ENCODE peak calls at places on chromosomes 1 and 21, in five cellular contexts. V is SK-N-SH, X is HCT116, W is MM.1S, J is GM23338. G is an unnamed sample. For H3K9me2, the result is how much of the 10 kb centered on the place peaks cover.

GRCh38 chr21:42443876-42444744 is 40.4 kb downstream of the UBASH3A start:
- DNase-seq in V (no peak), X (no peak), W (no peak), J (no peak), G (no peak)

GRCh38 chr1:227886993-227887696 is 60.6 kb downstream of the WNT9A start:
- DNase-seq in V (peak), X (no peak), W (no peak), J (peak), G (peak)

GRCh38 chr1:156767879-156768608 is 709 bp downstream of the PRCC start:
- DNase-seq in V (peak), X (no peak), W (peak), J (peak), G (peak)

GRCh38 chr1:236451796-236452373 is 57.8 kb downstream of the EDARADD start:
- DNase-seq in V (peak), X (peak), W (no peak), J (peak), G (no peak)

GRCh38 chr1:31923905-31924304 is 14.3 kb downstream of the PTP4A2 start:
- DNase-seq in V (no peak), X (no peak), W (no peak), J (no peak), G (no peak)

GRCh38 chr1:53390261-53390660 is 62.4 kb upstream of the LRP8 start:
- DNase-seq in V (no peak), X (no peak), W (no peak), J (no peak), G (no peak)

GRCh38 chr1:234696986-234697385 is 87.0 kb upstream of the IRF2BP2 start:
- DNase-seq in V (no peak), X (no peak), W (no peak), J (no peak), G (no peak)

GRCh38 chr1:6209661-6210605 is 4.0 kb downstream of the RNF207 start:
- DNase-seq in V (peak), X (no peak), W (no peak), J (peak), G (no peak)

GRCh38 chr1:180468311-180468710 is 34.1 kb downstream of the ACBD6 start:
- DNase-seq in V (no peak), X (no peak), W (no peak), J (no peak), G (no peak)

GRCh38 chr1:216903389-216903754 is 180.1 kb upstream of the ESRRG start:
- DNase-seq in V (no peak), X (no peak), W (no peak), J (no peak), G (peak)

GRCh38 chr1:219090618-219091017 is 83.1 kb upstream of the LYPLAL1 start:
- DNase-seq in V (no peak), X (no peak), W (peak), J (no peak), G (no peak)

GRCh38 chr1:239560921-239561320 is 174.6 kb downstream of the CHRM3 start:
- DNase-seq in V (no peak), X (no peak), W (no peak), J (no peak), G (no peak)

GRCh38 chr1:16067127-16067768 is 6.2 kb downstream of the FAM131C start:
- DNase-seq in V (peak), X (no peak), W (no peak), J (peak), G (peak)

GRCh38 chr1:36765785-36766300 is 268.5 kb downstream of the GRIK3 start:
- DNase-seq in V (no peak), X (no peak), W (no peak), J (no peak), G (no peak)

GRCh38 chr1:180167721-180168467 is 13.2 kb downstream of the QSOX1 start:
- DNase-seq in V (no peak), X (peak), W (no peak), J (peak), G (peak)

GRCh38 chr1:102628008-102628736 is 480.1 kb downstream of the COL11A1 start:
- DNase-seq in V (peak), X (no peak), W (no peak), J (no peak), G (peak)

GRCh38 chr1:228552596-228553176 is 65.5 kb downstream of the RNF187 start:
- DNase-seq in V (no peak), X (no peak), W (no peak), J (no peak), G (no peak)

GRCh38 chr1:53047737-53048344 is 14.2 kb upstream of the PODN start:
- DNase-seq in V (no peak), X (no peak), W (no peak), J (no peak), G (no peak)

DNA sequence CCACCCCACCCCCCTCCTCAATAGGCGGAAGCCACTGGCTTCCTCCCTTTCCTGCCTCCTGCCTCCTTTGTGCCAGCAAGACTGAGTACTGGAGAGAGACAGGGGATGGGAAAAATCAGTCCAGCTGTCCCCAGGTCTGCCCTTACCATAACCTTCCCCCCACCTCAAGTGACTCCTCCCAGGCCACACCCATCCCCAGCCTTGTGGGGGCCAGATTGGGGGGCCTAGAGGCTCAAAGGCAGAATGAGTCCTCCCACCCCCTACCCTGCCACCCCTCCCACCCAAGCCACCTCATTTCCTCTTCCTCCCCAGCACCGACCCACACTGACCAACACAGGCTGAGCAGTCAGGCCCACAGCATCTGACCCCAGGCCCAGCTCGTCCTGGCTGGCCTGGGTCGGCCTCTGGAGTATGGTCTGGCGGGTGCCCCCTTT is at the start of gene TIE1:
- DNase-seq in V (no peak), X (no peak), W (no peak), J (no peak), G (no peak)
- H2AFZ ChIP-seq in V (no peak), X (no peak), W (no peak), J (peak), G (no peak)

GRCh38 chr1:159864262-159864661 is 1.8 kb upstream of the VSIG8 start:
- DNase-seq in V (no peak), X (no peak), W (no peak), J (no peak), G (no peak)
- H3K9me2 ChIP-seq in V (under half), X (under half), W (under half), J (under half), G (under half)

GRCh38 chr1:198788561-198789064 is 149.8 kb downstream of the PTPRC start:
- DNase-seq in V (peak), X (no peak), W (no peak), J (peak), G (peak)
- TF ChIP-seq CTCF in V (peak), X (peak), W (peak), J (peak), G (peak)

DNA sequence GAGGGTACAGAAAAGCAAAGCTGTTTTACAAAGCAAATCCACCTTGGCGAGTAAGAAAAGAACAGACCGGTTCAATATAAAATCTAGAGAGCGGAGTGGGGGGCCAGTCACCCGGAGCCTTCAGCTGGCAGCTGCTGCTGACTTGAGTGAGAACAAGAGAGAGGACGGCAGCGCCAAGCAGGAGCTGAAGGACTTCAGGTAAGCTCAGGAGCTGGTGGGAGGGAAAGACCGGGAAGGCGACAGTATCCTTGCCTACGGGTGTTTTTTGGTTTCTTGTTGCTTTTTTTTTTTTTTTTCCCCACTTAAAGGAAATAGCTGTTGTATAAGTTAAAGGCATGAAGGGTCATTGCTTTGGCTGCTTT is 82.6 kb downstream of the PRDM2 start:
- DNase-seq in V (no peak), X (no peak), W (no peak), J (no peak), G (no peak)
- H2AFZ ChIP-seq in V (no peak), X (no peak), W (no peak), J (no peak), G (no peak)

GRCh38 chr1:26993237-26994019 is at the start of gene TRNP1:
- DNase-seq in V (peak), X (no peak), W (peak), J (peak), G (peak)

GRCh38 chr1:26996665-26997064 is 3.2 kb downstream of the TRNP1 start:
- DNase-seq in V (no peak), X (no peak), W (no peak), J (peak), G (no peak)

GRCh38 chr1:26996024-26996423 is 2.5 kb downstream of the TRNP1 start:
- DNase-seq in V (no peak), X (no peak), W (no peak), J (peak), G (no peak)

GRCh38 chr1:26994772-26995625 is 1.5 kb downstream of the TRNP1 start:
- DNase-seq in V (no peak), X (no peak), W (no peak), J (peak), G (no peak)

DNA sequence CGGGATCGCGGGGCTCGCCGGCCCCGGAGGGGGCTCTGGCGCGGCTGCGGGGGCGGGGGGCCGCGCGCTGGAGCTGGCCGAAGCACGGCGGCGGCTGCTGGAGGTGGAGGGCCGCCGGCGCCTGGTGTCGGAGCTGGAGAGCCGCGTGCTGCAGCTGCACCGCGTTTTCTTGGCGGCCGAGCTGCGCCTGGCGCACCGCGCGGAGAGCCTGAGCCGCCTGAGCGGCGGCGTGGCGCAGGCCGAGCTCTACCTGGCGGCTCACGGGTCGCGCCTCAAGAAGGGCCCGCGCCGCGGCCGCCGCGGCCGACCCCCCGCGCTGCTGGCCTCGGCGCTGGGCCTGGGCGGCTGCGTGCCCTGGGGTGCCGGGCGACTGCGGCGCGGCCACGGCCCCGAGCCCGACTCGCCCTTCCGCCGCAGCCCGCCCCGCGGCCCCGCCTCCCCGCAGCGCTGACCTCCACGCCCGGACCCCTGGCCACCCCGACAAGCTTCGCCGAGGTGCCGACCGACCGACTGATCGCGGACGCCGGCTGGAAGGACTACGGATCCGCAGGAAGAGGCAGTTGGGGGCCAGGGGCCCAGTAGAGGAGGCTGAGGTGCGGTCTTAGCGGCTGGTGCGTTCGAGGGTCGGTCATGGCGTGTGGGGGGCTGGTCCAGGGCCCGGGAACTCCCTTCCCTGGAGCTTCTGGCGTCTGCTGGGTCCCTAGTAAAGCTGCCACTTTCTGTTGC is 691 bp downstream of the TRNP1 start:
- DNase-seq in V (peak), X (no peak), W (peak), J (peak), G (peak)
- H3K9me2 ChIP-seq in V (under half), X (under half), W (under half), J (under half), G (under half)

GRCh38 chr1:155135416-155136197 is at the start of gene SLC50A1:
- DNase-seq in V (peak), X (peak), W (peak), J (peak), G (peak)
- TF ChIP-seq CTCF in V (no peak), X (no peak), W (no peak), J (no peak), G (no peak)

DNA sequence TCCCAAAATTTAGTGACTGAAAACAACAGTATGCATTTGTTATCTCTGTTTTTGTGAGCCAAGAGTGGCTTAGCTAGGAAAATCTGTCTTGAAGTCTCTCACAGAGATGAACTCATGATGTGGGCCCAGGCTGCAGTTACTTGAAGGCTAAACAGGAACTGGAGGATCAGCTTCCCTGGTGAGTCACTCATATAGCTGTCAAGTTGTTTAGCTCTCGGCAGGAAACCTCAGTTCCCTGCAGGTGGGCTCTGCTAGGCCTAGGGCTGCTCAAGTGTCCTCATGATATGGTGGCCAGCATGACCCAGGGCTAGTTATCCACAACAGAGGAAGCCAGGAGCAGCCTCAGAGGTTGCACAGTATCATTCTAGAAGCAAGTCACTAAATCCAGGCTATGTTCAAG is 30.2 kb upstream of the DDX59 start:
- DNase-seq in V (no peak), X (no peak), W (peak), J (peak), G (peak)
- H2AFZ ChIP-seq in V (no peak), X (no peak), W (peak), J (no peak), G (no peak)